ENCODE peak calls at places on chromosome 2, in four cellular contexts. O is T-helper 1 cell, H is astrocyte of the spinal cord, B is lung. V is an unnamed sample.

GRCh38 chr2:128315829-128316776 is 2.6 kb downstream of the HS6ST1 start:
- DNase-seq in O (peak), H (no peak), B (peak), V (no peak)

GRCh38 chr2:46327627-46328026 is 30.4 kb downstream of the EPAS1 start:
- DNase-seq in O (no peak), H (no peak), B (no peak), V (no peak)

GRCh38 chr2:53969285-53970094 is 1.3 kb downstream of the PSME4 start:
- DNase-seq in O (no peak), H (peak), B (no peak), V (peak)

GRCh38 chr2:226679389-226680057 is 120.1 kb downstream of the IRS1 start:
- DNase-seq in O (no peak), H (no peak), B (no peak), V (no peak)

GRCh38 chr2:168165418-168165817 is 82.0 kb downstream of the STK39 start:
- DNase-seq in O (no peak), H (peak), B (no peak), V (no peak)

GRCh38 chr2:217789003-217789735 is 213.6 kb downstream of the TNS1 start:
- DNase-seq in O (peak), H (peak), B (peak), V (peak)

GRCh38 chr2:929965-930364 is 20.7 kb upstream of the SNTG2 start:
- DNase-seq in O (no peak), H (no peak), B (no peak), V (no peak)

GRCh38 chr2:232988444-232988843 is 24.6 kb downstream of the NGEF start:
- DNase-seq in O (no peak), H (peak), B (no peak), V (no peak)

GRCh38 chr2:37993135-37993534 is 68.0 kb downstream of the RMDN2 start:
- DNase-seq in O (no peak), H (peak), B (no peak), V (no peak)

GRCh38 chr2:169119117-169119770 is 49.9 kb downstream of the DHRS9 start:
- DNase-seq in O (no peak), H (peak), B (no peak), V (no peak)

GRCh38 chr2:105545731-105546622 is 147.1 kb upstream of the FHL2 start:
- DNase-seq in O (peak), H (peak), B (peak), V (peak)

GRCh38 chr2:99388892-99389291 is 51.7 kb downstream of the EIF5B start:
- DNase-seq in O (no peak), H (no peak), B (no peak), V (no peak)

GRCh38 chr2:239247401-239248245 is 153.2 kb downstream of the HDAC4 start:
- DNase-seq in O (no peak), H (peak), B (no peak), V (no peak)

GRCh38 chr2:226327830-226328229 is 471.8 kb downstream of the IRS1 start:
- DNase-seq in O (no peak), H (no peak), B (no peak), V (no peak)

GRCh38 chr2:44572196-44572900 is 210.6 kb downstream of the CAMKMT start:
- DNase-seq in O (no peak), H (peak), B (no peak), V (no peak)

GRCh38 chr2:136324966-136325365 is 207.0 kb upstream of the CXCR4 start:
- DNase-seq in O (no peak), H (no peak), B (no peak), V (no peak)